ENCODE peak calls at places on chromosomes 6 and 20, in six cellular contexts. R is right atrium auricular region, J is non-pigmented ciliary epithelial cell, K is cerebellar cortex, D is NCI-H1092 treated with DMSO at 0.1 percent for 48 hours, Z is neural crest cell. A is an unnamed sample.

GRCh38 chr20:37494301-37494700 is 26.7 kb upstream of the NNAT start:
- DNase-seq in K (no peak), Z (no peak), J (no peak), R (no peak), D (no peak), A (no peak)

GRCh38 chr6:34514593-34515472 is 41.3 kb downstream of the SPDEF start:
- DNase-seq in R (no peak), J (peak), K (peak), Z (peak), D (no peak), A (peak)

GRCh38 chr20:52083627-52084232 is 107.8 kb downstream of the ZFP64 start:
- DNase-seq in D (peak), K (peak), Z (peak), R (peak), J (no peak), A (peak)

GRCh38 chr6:34059136-34059731 is 86.7 kb downstream of the GRM4 start:
- DNase-seq in Z (no peak), K (no peak), R (no peak), J (no peak), D (no peak), A (no peak)

GRCh38 chr20:53827996-53828672 is 234.5 kb upstream of the ZNF217 start:
- DNase-seq in Z (no peak), D (no peak), R (no peak), J (peak), K (peak), A (no peak)

GRCh38 chr6:95354551-95354950 is 222.8 kb upstream of the MANEA start:
- DNase-seq in D (no peak), K (no peak), J (no peak), R (no peak), Z (no peak), A (no peak)

GRCh38 chr6:89387516-89388222 is 24.4 kb downstream of the RRAGD start:
- DNase-seq in J (no peak), K (no peak), R (no peak), D (no peak), Z (no peak), A (no peak)

GRCh38 chr6:147108256-147108910 is 95.8 kb upstream of the STXBP5 start:
- DNase-seq in K (peak), R (no peak), J (no peak), Z (no peak), D (peak), A (no peak)

GRCh38 chr6:117440558-117441525 is 15.1 kb upstream of the ROS1 start:
- DNase-seq in Z (no peak), D (no peak), J (peak), R (no peak), K (no peak), A (no peak)

GRCh38 chr6:37259191-37259590 is 1.2 kb upstream of the TMEM217 start:
- DNase-seq in J (no peak), R (no peak), Z (no peak), K (no peak), D (no peak), A (no peak)

GRCh38 chr6:50976907-50977306 is 158.2 kb downstream of the TFAP2B start:
- DNase-seq in R (no peak), J (no peak), Z (no peak), D (no peak), K (no peak), A (no peak)

GRCh38 chr6:89035252-89036106 is 45.1 kb upstream of the PNRC1 start:
- DNase-seq in D (no peak), J (peak), R (peak), K (no peak), Z (no peak), A (peak)

GRCh38 chr6:90463359-90463758 is 123.5 kb downstream of the MAP3K7 start:
- DNase-seq in D (no peak), K (no peak), Z (no peak), R (no peak), J (no peak), A (no peak)

GRCh38 chr6:53109612-53110011 is 39.0 kb downstream of the GCM1 start:
- DNase-seq in R (no peak), Z (no peak), K (no peak), D (no peak), J (no peak), A (no peak)

GRCh38 chr20:32976746-32977145 is 27.5 kb downstream of the SUN5 start:
- DNase-seq in K (no peak), J (no peak), Z (no peak), R (no peak), D (no peak), A (no peak)

GRCh38 chr6:145756170-145756662 is 20.9 kb upstream of the EPM2A start:
- DNase-seq in D (no peak), K (no peak), Z (no peak), J (peak), R (no peak), A (no peak)

GRCh38 chr20:44074252-44075151 is 112.5 kb downstream of the JPH2 start:
- DNase-seq in K (peak), R (peak), D (peak), Z (no peak), J (no peak), A (no peak)

GRCh38 chr20:37987602-37988290 is 45.5 kb downstream of the TTI1 start:
- DNase-seq in J (no peak), K (no peak), R (no peak), Z (no peak), D (no peak), A (no peak)

GRCh38 chr20:2742934-2743559 is 50.5 kb downstream of the EBF4 start:
- DNase-seq in Z (peak), D (peak), J (peak), K (peak), R (peak), A (peak)

GRCh38 chr6:36028887-36029324 is 1.3 kb downstream of the MAPK14 start:
- DNase-seq in K (peak), D (peak), R (peak), J (peak), Z (peak), A (peak)

GRCh38 chr6:144013486-144013909 is 5.4 kb upstream of the PLAGL1 start:
- DNase-seq in D (peak), R (peak), Z (peak), J (no peak), K (peak), A (peak)

GRCh38 chr6:133467982-133468380 is 226.8 kb downstream of the EYA4 start:
- DNase-seq in R (no peak), K (no peak), J (no peak), Z (no peak), D (no peak), A (no peak)

GRCh38 chr6:26033132-26033941 is 53.9 kb upstream of the HFE start:
- DNase-seq in Z (peak), K (peak), J (peak), D (peak), R (peak), A (peak)

GRCh38 chr6:168157272-168158007 is 78.4 kb upstream of the FRMD1 start:
- DNase-seq in Z (no peak), J (peak), R (peak), D (peak), K (no peak), A (no peak)

GRCh38 chr6:114304304-114304887 is 38.4 kb downstream of the HS3ST5 start:
- DNase-seq in J (no peak), R (no peak), K (peak), Z (no peak), D (no peak), A (no peak)

GRCh38 chr6:57423468-57423867 is 106.0 kb downstream of the PRIM2 start:
- DNase-seq in K (peak), D (no peak), R (no peak), J (no peak), Z (no peak), A (no peak)

GRCh38 chr6:83153958-83154357 is 39.1 kb downstream of the PGM3 start:
- DNase-seq in J (no peak), Z (no peak), D (no peak), R (no peak), K (no peak), A (no peak)

GRCh38 chr6:100719883-100720682 is 161.0 kb downstream of the ASCC3 start:
- DNase-seq in J (no peak), D (no peak), R (no peak), Z (no peak), K (no peak), A (peak)

GRCh38 chr20:20435453-20435852 is 67.5 kb downstream of the INSM1 start:
- DNase-seq in J (no peak), D (peak), Z (no peak), R (no peak), K (no peak), A (no peak)

GRCh38 chr6:7145269-7146078 is 37.7 kb downstream of the RREB1 start:
- DNase-seq in J (no peak), D (no peak), K (no peak), R (no peak), Z (no peak), A (no peak)

GRCh38 chr6:27866370-27867050 is 45.7 kb downstream of the OR2B2 start:
- DNase-seq in D (peak), Z (no peak), K (peak), R (no peak), J (no peak), A (no peak)

GRCh38 chr6:168371185-168371584 is 51.6 kb upstream of the DACT2 start:
- DNase-seq in Z (no peak), J (no peak), D (no peak), R (no peak), K (no peak), A (no peak)

GRCh38 chr6:73083886-73084285 is 141.4 kb downstream of the KHDC1L start:
- DNase-seq in D (no peak), J (no peak), K (no peak), Z (no peak), R (no peak), A (no peak)

GRCh38 chr6:100349366-100349765 is 115.4 kb downstream of the SIM1 start:
- DNase-seq in D (no peak), R (no peak), K (no peak), J (no peak), Z (no peak), A (no peak)

GRCh38 chr6:39992861-39993622 is 58.8 kb upstream of the MOCS1 start:
- DNase-seq in J (no peak), R (no peak), Z (no peak), D (no peak), K (no peak), A (no peak)

GRCh38 chr6:168355716-168356522 is 36.3 kb upstream of the DACT2 start:
- DNase-seq in R (peak), Z (peak), J (no peak), K (peak), D (peak), A (peak)

GRCh38 chr6:105669232-105669631 is 266.4 kb upstream of the PREP start:
- DNase-seq in D (no peak), J (no peak), K (no peak), R (no peak), Z (no peak), A (no peak)

GRCh38 chr20:61744691-61745396 is 320.8 kb downstream of the TAF4 start:
- DNase-seq in K (no peak), R (no peak), J (no peak), D (no peak), Z (no peak), A (peak)

GRCh38 chr6:169190144-169190584 is 63.5 kb downstream of the THBS2 start:
- DNase-seq in D (no peak), Z (no peak), K (no peak), R (peak), J (peak), A (no peak)

A was measured in K562.